ENCODE peak calls at places on chromosomes 6 and 20, in eight cellular contexts. A is COR-L47; U is DMS79 treated with DMSO at 0.1 percent for 48 hours; L is left ventricle myocardium inferior; J is T-helper 2 cell treated with Interferon-gamma antibody and Interleukin-4, amounts not matched to agents 5 μg/mL and 100 μg/mL, for 36 hours; W is GM04504; T is stimulated activated CD4-positive, alpha-beta T cell treated with anti-CD3 and anti-CD28 coated beads, TNF-alpha, amount 100 ng/mL, for 4 hours; H is activated naive CD4-positive, alpha-beta T cell. D is an unnamed sample.

GRCh38 chr6:97053643-97054411 is 129.3 kb downstream of the KLHL32 start:
- DNase-seq in H (no peak), U (no peak), L (no peak), A (no peak), T (no peak), W (no peak), J (no peak), D (no peak)

GRCh38 chr20:13325796-13326340 is 104.8 kb downstream of the ISM1 start:
- DNase-seq in T (no peak), L (no peak), A (no peak), H (no peak), W (no peak), U (no peak), J (no peak), D (no peak)

GRCh38 chr20:23160536-23161243 is 74.6 kb upstream of the CD93 start:
- DNase-seq in A (no peak), J (no peak), U (no peak), H (no peak), W (no peak), T (no peak), L (no peak), D (no peak)

GRCh38 chr6:15621203-15622044 is 41.4 kb downstream of the DTNBP1 start:
- DNase-seq in U (no peak), J (peak; percentile 59), W (no peak), T (no peak), L (peak; percentile 63), A (no peak), H (no peak), D (no peak)

GRCh38 chr6:36443498-36443844 is 671 bp downstream of the KCTD20 start:
- DNase-seq in T (no peak), J (no peak), W (no peak), U (peak; percentile 55), A (no peak), L (no peak), H (no peak), D (peak; percentile 10)

GRCh38 chr20:3808141-3808479 is 12.0 kb downstream of the CDC25B start:
- DNase-seq in H (no peak), J (no peak), U (peak; percentile 50), L (peak; percentile 80), A (peak; percentile 81), T (no peak), W (peak; percentile 89), D (no peak)

GRCh38 chr6:4732691-4733315 is 43.4 kb upstream of the CDYL start:
- DNase-seq in U (peak; percentile 15), A (no peak), W (peak; percentile 81), J (no peak), H (no peak), L (peak; percentile 21), T (no peak), D (no peak)

GRCh38 chr20:49444553-49444990 is 37.9 kb downstream of the KCNB1 start:
- DNase-seq in L (no peak), H (no peak), U (no peak), A (no peak), T (no peak), W (no peak), J (no peak), D (no peak)

GRCh38 chr6:10386260-10386659 is 28.6 kb downstream of the TFAP2A start:
- DNase-seq in U (no peak), L (no peak), T (no peak), H (no peak), A (no peak), J (no peak), W (no peak), D (no peak)

GRCh38 chr20:52410182-52410647 is 218.6 kb upstream of the ZFP64 start:
- DNase-seq in A (no peak), H (no peak), U (no peak), W (peak; percentile 23), J (peak; percentile 33), L (no peak), T (peak; percentile 13), D (no peak)

GRCh38 chr6:150881911-150882481 is 16.5 kb downstream of the MTHFD1L start:
- DNase-seq in J (no peak), L (peak; percentile 57), T (no peak), U (no peak), H (no peak), W (peak; percentile 97), A (peak; percentile 41), D (no peak)

GRCh38 chr20:58219342-58219700 is 9.1 kb downstream of the ANKRD60 start:
- DNase-seq in W (peak; percentile 78), L (no peak), H (no peak), U (no peak), T (no peak), A (no peak), J (no peak), D (no peak)

GRCh38 chr6:148611213-148611612 is 135.6 kb upstream of the UST start:
- DNase-seq in U (no peak), A (no peak), W (peak; percentile 83), T (no peak), L (peak; percentile 60), J (no peak), H (no peak), D (no peak)